ENCODE peak calls at places on chromosomes 6 and 20, in eight cellular contexts. One of them, this sample, is unnamed.

GRCh38 chr6:133966654-133967300 is 13.8 kb downstream of the TBPL1 start:
- DNase-seq in dorsolateral prefrontal cortex: no peak
- DNase-seq in neuronal stem cell: no peak
- DNase-seq in body of pancreas: no peak
- DNase-seq in left lung: no peak
- DNase-seq in heart right ventricle: no peak
- DNase-seq in esophagus muscularis mucosa: no peak
- DNase-seq in RWPE1: no peak
- DNase-seq in this sample: no peak

GRCh38 chr20:24701027-24701426 is 231.6 kb downstream of the SYNDIG1 start:
- DNase-seq in dorsolateral prefrontal cortex: no peak
- DNase-seq in neuronal stem cell: no peak
- DNase-seq in body of pancreas: no peak
- DNase-seq in left lung: no peak
- DNase-seq in heart right ventricle: no peak
- DNase-seq in esophagus muscularis mucosa: peak; percentile 79
- DNase-seq in RWPE1: no peak
- DNase-seq in this sample: no peak

GRCh38 chr6:33726696-33727095 is 15.2 kb upstream of the UQCC2 start:
- DNase-seq in dorsolateral prefrontal cortex: no peak
- DNase-seq in neuronal stem cell: no peak
- DNase-seq in body of pancreas: no peak
- DNase-seq in left lung: no peak
- DNase-seq in heart right ventricle: no peak
- DNase-seq in esophagus muscularis mucosa: no peak
- DNase-seq in RWPE1: no peak
- DNase-seq in this sample: no peak

GRCh38 chr6:159132664-159133063 is 36.5 kb upstream of the FNDC1 start:
- DNase-seq in dorsolateral prefrontal cortex: no peak
- DNase-seq in neuronal stem cell: no peak
- DNase-seq in body of pancreas: no peak
- DNase-seq in left lung: peak; percentile 79
- DNase-seq in heart right ventricle: no peak
- DNase-seq in esophagus muscularis mucosa: no peak
- DNase-seq in RWPE1: no peak
- DNase-seq in this sample: no peak

GRCh38 chr6:113875470-113875869 is 18.3 kb downstream of the MARCKS start:
- DNase-seq in dorsolateral prefrontal cortex: no peak
- DNase-seq in neuronal stem cell: no peak
- DNase-seq in body of pancreas: no peak
- DNase-seq in left lung: no peak
- DNase-seq in heart right ventricle: no peak
- DNase-seq in esophagus muscularis mucosa: no peak
- DNase-seq in RWPE1: no peak
- DNase-seq in this sample: no peak

GRCh38 chr20:56202493-56203077 is 45.9 kb upstream of the MC3R start:
- DNase-seq in dorsolateral prefrontal cortex: no peak
- DNase-seq in neuronal stem cell: no peak
- DNase-seq in body of pancreas: peak; percentile 3
- DNase-seq in left lung: no peak
- DNase-seq in heart right ventricle: no peak
- DNase-seq in esophagus muscularis mucosa: no peak
- DNase-seq in RWPE1: peak; percentile 76
- DNase-seq in this sample: no peak

GRCh38 chr20:19688031-19688806 is 69.8 kb upstream of the RIN2 start:
- DNase-seq in dorsolateral prefrontal cortex: peak; percentile 66
- DNase-seq in neuronal stem cell: no peak
- DNase-seq in body of pancreas: peak; percentile 76
- DNase-seq in left lung: peak; percentile 84
- DNase-seq in heart right ventricle: peak; percentile 74
- DNase-seq in esophagus muscularis mucosa: peak; percentile 93
- DNase-seq in RWPE1: peak; percentile 82
- DNase-seq in this sample: peak; percentile 6

GRCh38 chr6:110816110-110816409 is 791 bp upstream of the CDK19 start:
- DNase-seq in dorsolateral prefrontal cortex: no peak
- DNase-seq in neuronal stem cell: no peak
- DNase-seq in body of pancreas: no peak
- DNase-seq in left lung: no peak
- DNase-seq in heart right ventricle: no peak
- DNase-seq in esophagus muscularis mucosa: no peak
- DNase-seq in RWPE1: no peak
- DNase-seq in this sample: no peak

GRCh38 chr6:40719671-40720374 is 132.7 kb upstream of the LRFN2 start:
- DNase-seq in dorsolateral prefrontal cortex: no peak
- DNase-seq in neuronal stem cell: no peak
- DNase-seq in body of pancreas: peak; percentile 14
- DNase-seq in left lung: no peak
- DNase-seq in heart right ventricle: no peak
- DNase-seq in esophagus muscularis mucosa: no peak
- DNase-seq in RWPE1: no peak
- DNase-seq in this sample: no peak

GRCh38 chr20:61451953-61452352 is 199.9 kb downstream of the CDH4 start:
- DNase-seq in dorsolateral prefrontal cortex: no peak
- DNase-seq in neuronal stem cell: no peak
- DNase-seq in body of pancreas: no peak
- DNase-seq in left lung: no peak
- DNase-seq in heart right ventricle: no peak
- DNase-seq in esophagus muscularis mucosa: no peak
- DNase-seq in RWPE1: no peak
- DNase-seq in this sample: no peak

GRCh38 chr6:113758725-113759576 is 98.2 kb upstream of the MARCKS start:
- DNase-seq in dorsolateral prefrontal cortex: no peak
- DNase-seq in neuronal stem cell: no peak
- DNase-seq in body of pancreas: no peak
- DNase-seq in left lung: no peak
- DNase-seq in heart right ventricle: no peak
- DNase-seq in esophagus muscularis mucosa: no peak
- DNase-seq in RWPE1: no peak
- DNase-seq in this sample: no peak

GRCh38 chr20:22466447-22467171 is 117.8 kb downstream of the FOXA2 start:
- DNase-seq in dorsolateral prefrontal cortex: no peak
- DNase-seq in neuronal stem cell: no peak
- DNase-seq in body of pancreas: no peak
- DNase-seq in left lung: no peak
- DNase-seq in heart right ventricle: no peak
- DNase-seq in esophagus muscularis mucosa: no peak
- DNase-seq in RWPE1: no peak
- DNase-seq in this sample: no peak

GRCh38 chr6:30955367-30956042 is 14.7 kb downstream of the MUCL3 start:
- DNase-seq in dorsolateral prefrontal cortex: peak; percentile 43
- DNase-seq in neuronal stem cell: peak; percentile 53
- DNase-seq in body of pancreas: peak; percentile 47
- DNase-seq in left lung: peak; percentile 91
- DNase-seq in heart right ventricle: peak; percentile 58
- DNase-seq in esophagus muscularis mucosa: no peak
- DNase-seq in RWPE1: peak; percentile 23
- DNase-seq in this sample: peak; percentile 5

GRCh38 chr6:28565823-28566526 is 40.3 kb downstream of the GPX5 start:
- DNase-seq in dorsolateral prefrontal cortex: no peak
- DNase-seq in neuronal stem cell: no peak
- DNase-seq in body of pancreas: no peak
- DNase-seq in left lung: no peak
- DNase-seq in heart right ventricle: no peak
- DNase-seq in esophagus muscularis mucosa: no peak
- DNase-seq in RWPE1: no peak
- DNase-seq in this sample: no peak

GRCh38 chr6:34318492-34319470 is 70.0 kb upstream of the SMIM29 start:
- DNase-seq in dorsolateral prefrontal cortex: no peak
- DNase-seq in neuronal stem cell: no peak
- DNase-seq in body of pancreas: no peak
- DNase-seq in left lung: no peak
- DNase-seq in heart right ventricle: no peak
- DNase-seq in esophagus muscularis mucosa: peak; percentile 66
- DNase-seq in RWPE1: no peak
- DNase-seq in this sample: no peak

GRCh38 chr6:85726206-85726605 is 83.5 kb upstream of the SYNCRIP start:
- DNase-seq in dorsolateral prefrontal cortex: no peak
- DNase-seq in neuronal stem cell: peak; percentile 3
- DNase-seq in body of pancreas: no peak
- DNase-seq in left lung: no peak
- DNase-seq in heart right ventricle: no peak
- DNase-seq in esophagus muscularis mucosa: no peak
- DNase-seq in RWPE1: no peak
- DNase-seq in this sample: no peak

GRCh38 chr6:140597181-140597580 is 1222.7 kb upstream of the CITED2 start:
- DNase-seq in dorsolateral prefrontal cortex: no peak
- DNase-seq in neuronal stem cell: no peak
- DNase-seq in body of pancreas: no peak
- DNase-seq in left lung: no peak
- DNase-seq in heart right ventricle: no peak
- DNase-seq in esophagus muscularis mucosa: no peak
- DNase-seq in RWPE1: no peak
- DNase-seq in this sample: no peak

GRCh38 chr20:17969276-17969883 is 562 bp downstream of the MGME1 start:
- DNase-seq in dorsolateral prefrontal cortex: no peak
- DNase-seq in neuronal stem cell: no peak
- DNase-seq in body of pancreas: peak; percentile 50
- DNase-seq in left lung: no peak
- DNase-seq in heart right ventricle: peak; percentile 37
- DNase-seq in esophagus muscularis mucosa: no peak
- DNase-seq in RWPE1: peak; percentile 42
- DNase-seq in this sample: no peak

GRCh38 chr6:155412335-155412734 is 43.3 kb downstream of the NOX3 start:
- DNase-seq in dorsolateral prefrontal cortex: no peak
- DNase-seq in neuronal stem cell: no peak
- DNase-seq in body of pancreas: no peak
- DNase-seq in left lung: no peak
- DNase-seq in heart right ventricle: no peak
- DNase-seq in esophagus muscularis mucosa: no peak
- DNase-seq in RWPE1: no peak
- DNase-seq in this sample: no peak

GRCh38 chr6:44431118-44431725 is 43.7 kb downstream of the CDC5L start:
- DNase-seq in dorsolateral prefrontal cortex: no peak
- DNase-seq in neuronal stem cell: peak; percentile 30
- DNase-seq in body of pancreas: peak; percentile 49
- DNase-seq in left lung: no peak
- DNase-seq in heart right ventricle: peak; percentile 43
- DNase-seq in esophagus muscularis mucosa: no peak
- DNase-seq in RWPE1: peak; percentile 37
- DNase-seq in this sample: no peak

GRCh38 chr20:40564997-40565680 is 123.9 kb downstream of the MAFB start:
- DNase-seq in dorsolateral prefrontal cortex: no peak
- DNase-seq in neuronal stem cell: no peak
- DNase-seq in body of pancreas: no peak
- DNase-seq in left lung: no peak
- DNase-seq in heart right ventricle: no peak
- DNase-seq in esophagus muscularis mucosa: no peak
- DNase-seq in RWPE1: peak; percentile 99
- DNase-seq in this sample: no peak

GRCh38 chr20:16243470-16243869 is 329.8 kb downstream of the KIF16B start:
- DNase-seq in dorsolateral prefrontal cortex: no peak
- DNase-seq in neuronal stem cell: no peak
- DNase-seq in body of pancreas: no peak
- DNase-seq in left lung: no peak
- DNase-seq in heart right ventricle: no peak
- DNase-seq in esophagus muscularis mucosa: no peak
- DNase-seq in RWPE1: no peak
- DNase-seq in this sample: no peak

GRCh38 chr6:93784794-93785757 is 365.7 kb upstream of the EPHA7 start:
- DNase-seq in dorsolateral prefrontal cortex: no peak
- DNase-seq in neuronal stem cell: no peak
- DNase-seq in body of pancreas: peak; percentile 12
- DNase-seq in left lung: no peak
- DNase-seq in heart right ventricle: no peak
- DNase-seq in esophagus muscularis mucosa: no peak
- DNase-seq in RWPE1: no peak
- DNase-seq in this sample: no peak

GRCh38 chr6:75532521-75532920 is 38.9 kb upstream of the FILIP1 start:
- DNase-seq in dorsolateral prefrontal cortex: no peak
- DNase-seq in neuronal stem cell: no peak
- DNase-seq in body of pancreas: no peak
- DNase-seq in left lung: no peak
- DNase-seq in heart right ventricle: no peak
- DNase-seq in esophagus muscularis mucosa: no peak
- DNase-seq in RWPE1: no peak
- DNase-seq in this sample: no peak

GRCh38 chr6:131982740-131983259 is 31.6 kb upstream of the CCN2 start:
- DNase-seq in dorsolateral prefrontal cortex: no peak
- DNase-seq in neuronal stem cell: no peak
- DNase-seq in body of pancreas: no peak
- DNase-seq in left lung: no peak
- DNase-seq in heart right ventricle: no peak
- DNase-seq in esophagus muscularis mucosa: no peak
- DNase-seq in RWPE1: no peak
- DNase-seq in this sample: no peak
- H3K27ac ChIP-seq in dorsolateral prefrontal cortex: no peak overlapping the region
- H3K27ac ChIP-seq in neuronal stem cell: no peak overlapping the region
- H3K27ac ChIP-seq in body of pancreas: no peak overlapping the region
- H3K27ac ChIP-seq in left lung: peak overlapping the region; percentile 10
- H3K27ac ChIP-seq in heart right ventricle: no peak overlapping the region
- H3K27ac ChIP-seq in esophagus muscularis mucosa: no peak overlapping the region
- H3K27ac ChIP-seq in RWPE1: no peak overlapping the region
- H3K27ac ChIP-seq in this sample: no peak overlapping the region

GRCh38 chr20:41694796-41695195 is 76.6 kb upstream of the CHD6 start:
- DNase-seq in dorsolateral prefrontal cortex: no peak
- DNase-seq in neuronal stem cell: no peak
- DNase-seq in body of pancreas: no peak
- DNase-seq in left lung: no peak
- DNase-seq in heart right ventricle: no peak
- DNase-seq in esophagus muscularis mucosa: no peak
- DNase-seq in RWPE1: no peak
- DNase-seq in this sample: no peak
- H3K27ac ChIP-seq in dorsolateral prefrontal cortex: no peak overlapping the region
- H3K27ac ChIP-seq in neuronal stem cell: no peak overlapping the region
- H3K27ac ChIP-seq in body of pancreas: no peak overlapping the region
- H3K27ac ChIP-seq in left lung: no peak overlapping the region
- H3K27ac ChIP-seq in heart right ventricle: no peak overlapping the region
- H3K27ac ChIP-seq in esophagus muscularis mucosa: no peak overlapping the region
- H3K27ac ChIP-seq in RWPE1: no peak overlapping the region
- H3K27ac ChIP-seq in this sample: no peak overlapping the region

DNA sequence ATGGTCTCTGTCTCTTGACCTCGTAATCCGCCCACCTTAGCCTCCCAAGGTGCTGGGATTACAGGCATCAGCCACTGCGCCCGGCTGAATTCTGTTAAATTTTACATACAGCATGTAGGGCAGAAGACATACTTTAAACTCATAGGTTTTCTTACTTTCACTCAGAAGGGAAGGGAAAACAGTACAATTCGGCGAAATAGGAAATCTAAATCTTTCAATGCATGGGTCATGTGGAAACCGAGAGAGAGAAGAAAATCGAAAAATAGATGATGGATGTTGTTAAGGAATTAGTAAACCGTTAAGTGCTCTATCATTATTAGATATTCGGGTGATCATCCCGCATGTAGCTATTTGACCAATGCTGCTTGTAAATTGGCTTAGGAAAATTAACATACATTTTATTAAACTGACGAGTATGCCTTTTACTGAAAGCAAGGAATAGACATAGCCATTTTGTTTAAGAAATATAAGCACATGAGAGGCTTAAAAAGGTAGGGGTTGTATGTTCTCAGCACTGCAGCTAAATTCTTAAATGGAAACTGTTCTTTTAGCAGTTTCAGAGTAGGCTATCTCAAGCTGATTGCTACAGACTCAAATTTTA is 164.7 kb upstream of the AGPAT4 start:
- DNase-seq in dorsolateral prefrontal cortex: no peak
- DNase-seq in neuronal stem cell: no peak
- DNase-seq in body of pancreas: no peak
- DNase-seq in left lung: no peak
- DNase-seq in heart right ventricle: no peak
- DNase-seq in esophagus muscularis mucosa: no peak
- DNase-seq in RWPE1: no peak
- DNase-seq in this sample: no peak
- H3K27ac ChIP-seq in dorsolateral prefrontal cortex: peak overlapping the region; percentile 90
- H3K27ac ChIP-seq in neuronal stem cell: no peak overlapping the region
- H3K27ac ChIP-seq in body of pancreas: peak overlapping the region; percentile 41
- H3K27ac ChIP-seq in left lung: no peak overlapping the region
- H3K27ac ChIP-seq in heart right ventricle: peak overlapping the region; percentile 62
- H3K27ac ChIP-seq in esophagus muscularis mucosa: peak overlapping the region; percentile 46
- H3K27ac ChIP-seq in RWPE1: peak overlapping the region; percentile 78
- H3K27ac ChIP-seq in this sample: peak overlapping the region; percentile 79

GRCh38 chr6:37106982-37107453 is 62.9 kb upstream of the PIM1 start:
- DNase-seq in dorsolateral prefrontal cortex: no peak
- DNase-seq in neuronal stem cell: no peak
- DNase-seq in body of pancreas: no peak
- DNase-seq in left lung: no peak
- DNase-seq in heart right ventricle: no peak
- DNase-seq in esophagus muscularis mucosa: no peak
- DNase-seq in RWPE1: no peak
- DNase-seq in this sample: no peak
- H3K27ac ChIP-seq in dorsolateral prefrontal cortex: no peak overlapping the region
- H3K27ac ChIP-seq in neuronal stem cell: no peak overlapping the region
- H3K27ac ChIP-seq in body of pancreas: no peak overlapping the region
- H3K27ac ChIP-seq in left lung: no peak overlapping the region
- H3K27ac ChIP-seq in heart right ventricle: no peak overlapping the region
- H3K27ac ChIP-seq in esophagus muscularis mucosa: no peak overlapping the region
- H3K27ac ChIP-seq in RWPE1: no peak overlapping the region
- H3K27ac ChIP-seq in this sample: no peak overlapping the region

This sample was measured in caudate nucleus.